ENCODE peak calls at places on chromosomes 3 and 15, in four cellular contexts. One of them, this sample, is unnamed. For H3K27me3, the result is how much of the 10 kb centered on the place peaks cover.

GRCh38 chr3:11335056-11335608 is 62.9 kb downstream of the ATG7 start:
- DNase-seq in esophagus squamous epithelium: no peak
- DNase-seq in left lung: no peak
- DNase-seq in neural progenitor cell: peak
- DNase-seq in this sample: no peak

GRCh38 chr15:90629217-90629616 is 87.9 kb upstream of the BLM start:
- DNase-seq in neural progenitor cell: no peak
- DNase-seq in esophagus squamous epithelium: no peak
- DNase-seq in left lung: no peak
- DNase-seq in this sample: no peak

GRCh38 chr3:143158549-143158988 is 39.0 kb downstream of the CHST2 start:
- DNase-seq in neural progenitor cell: no peak
- DNase-seq in left lung: no peak
- DNase-seq in esophagus squamous epithelium: no peak
- DNase-seq in this sample: no peak

GRCh38 chr3:57777774-57778173 is 21.7 kb downstream of the SLMAP start:
- DNase-seq in left lung: no peak
- DNase-seq in esophagus squamous epithelium: no peak
- DNase-seq in neural progenitor cell: no peak
- DNase-seq in this sample: no peak

GRCh38 chr15:93298901-93299300 is 209.9 kb upstream of the RGMA start:
- DNase-seq in esophagus squamous epithelium: no peak
- DNase-seq in neural progenitor cell: no peak
- DNase-seq in left lung: no peak
- DNase-seq in this sample: no peak

GRCh38 chr3:46558184-46559029 is 7.7 kb downstream of the LRRC2 start:
- DNase-seq in neural progenitor cell: peak
- DNase-seq in left lung: peak
- DNase-seq in esophagus squamous epithelium: no peak
- DNase-seq in this sample: peak

GRCh38 chr3:173778246-173778645 is 380.7 kb downstream of the NLGN1 start:
- DNase-seq in left lung: no peak
- DNase-seq in esophagus squamous epithelium: no peak
- DNase-seq in neural progenitor cell: no peak
- DNase-seq in this sample: no peak

GRCh38 chr3:156605686-156606605 is 51.0 kb upstream of the SSR3 start:
- DNase-seq in esophagus squamous epithelium: no peak
- DNase-seq in neural progenitor cell: peak
- DNase-seq in left lung: peak
- DNase-seq in this sample: peak

GRCh38 chr3:51940648-51941421 is 869 bp downstream of the RRP9 start:
- DNase-seq in left lung: no peak
- DNase-seq in neural progenitor cell: no peak
- DNase-seq in esophagus squamous epithelium: no peak
- DNase-seq in this sample: no peak

GRCh38 chr3:173732237-173732636 is 334.7 kb downstream of the NLGN1 start:
- DNase-seq in neural progenitor cell: peak
- DNase-seq in esophagus squamous epithelium: no peak
- DNase-seq in left lung: no peak
- DNase-seq in this sample: no peak

GRCh38 chr15:93028111-93028631 is 60.8 kb downstream of the RGMA start:
- DNase-seq in esophagus squamous epithelium: no peak
- DNase-seq in left lung: no peak
- DNase-seq in neural progenitor cell: no peak
- DNase-seq in this sample: no peak

GRCh38 chr3:64674591-64675076 is 13.2 kb downstream of the ADAMTS9 start:
- DNase-seq in left lung: no peak
- DNase-seq in neural progenitor cell: no peak
- DNase-seq in esophagus squamous epithelium: no peak
- DNase-seq in this sample: no peak

GRCh38 chr3:186287723-186288122 is 74.3 kb downstream of the DGKG start:
- DNase-seq in left lung: no peak
- DNase-seq in neural progenitor cell: no peak
- DNase-seq in esophagus squamous epithelium: no peak
- DNase-seq in this sample: no peak

DNA sequence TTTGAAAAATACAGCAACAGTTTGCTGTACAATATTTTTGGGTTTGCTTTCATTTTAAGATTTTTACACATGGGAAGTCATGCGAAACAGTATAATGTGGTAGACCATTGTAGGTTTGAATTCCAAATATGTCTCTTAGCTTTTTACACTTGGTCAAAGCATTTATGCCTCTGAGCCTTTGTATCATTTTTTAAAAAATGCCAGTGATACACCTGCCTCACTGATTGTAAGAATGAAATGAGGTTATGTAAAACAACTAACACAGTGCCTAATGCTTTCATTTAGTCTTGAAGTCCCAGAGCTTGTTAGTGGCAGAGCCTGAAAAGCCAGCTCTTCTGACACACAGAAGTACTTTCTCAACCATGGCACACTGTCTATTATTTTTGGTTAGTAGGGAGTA is 202.0 kb downstream of the UBE2E2 start:
- DNase-seq in neural progenitor cell: no peak
- DNase-seq in esophagus squamous epithelium: no peak
- DNase-seq in left lung: no peak
- DNase-seq in this sample: no peak
- H3K27ac ChIP-seq in neural progenitor cell: no peak
- H3K27ac ChIP-seq in esophagus squamous epithelium: no peak
- H3K27ac ChIP-seq in left lung: no peak
- H3K27ac ChIP-seq in this sample: no peak

GRCh38 chr3:169362261-169362660 is 301.3 kb downstream of the MECOM start:
- DNase-seq in neural progenitor cell: no peak
- DNase-seq in left lung: no peak
- DNase-seq in esophagus squamous epithelium: no peak
- DNase-seq in this sample: no peak

GRCh38 chr3:169365993-169366915 is 297.3 kb downstream of the MECOM start:
- DNase-seq in neural progenitor cell: no peak
- DNase-seq in esophagus squamous epithelium: no peak
- DNase-seq in left lung: peak
- DNase-seq in this sample: no peak

GRCh38 chr3:169363318-169363717 is 300.2 kb downstream of the MECOM start:
- DNase-seq in left lung: no peak
- DNase-seq in neural progenitor cell: no peak
- DNase-seq in esophagus squamous epithelium: no peak
- DNase-seq in this sample: no peak

GRCh38 chr3:169362872-169363271 is 300.6 kb downstream of the MECOM start:
- DNase-seq in esophagus squamous epithelium: no peak
- DNase-seq in left lung: no peak
- DNase-seq in neural progenitor cell: no peak
- DNase-seq in this sample: no peak

GRCh38 chr3:169367016-169367415 is 296.5 kb downstream of the MECOM start:
- DNase-seq in esophagus squamous epithelium: no peak
- DNase-seq in left lung: no peak
- DNase-seq in neural progenitor cell: no peak
- DNase-seq in this sample: no peak
- H3K27me3 ChIP-seq in esophagus squamous epithelium: under half
- H3K27me3 ChIP-seq in left lung: under half
- H3K27me3 ChIP-seq in neural progenitor cell: under half
- H3K27me3 ChIP-seq in this sample: under half

GRCh38 chr3:102132370-102132769 is 283.1 kb downstream of the NFKBIZ start:
- DNase-seq in left lung: no peak
- DNase-seq in neural progenitor cell: no peak
- DNase-seq in esophagus squamous epithelium: no peak
- DNase-seq in this sample: no peak
- H3K27ac ChIP-seq in left lung: no peak
- H3K27ac ChIP-seq in neural progenitor cell: no peak
- H3K27ac ChIP-seq in esophagus squamous epithelium: peak
- H3K27ac ChIP-seq in this sample: no peak

DNA sequence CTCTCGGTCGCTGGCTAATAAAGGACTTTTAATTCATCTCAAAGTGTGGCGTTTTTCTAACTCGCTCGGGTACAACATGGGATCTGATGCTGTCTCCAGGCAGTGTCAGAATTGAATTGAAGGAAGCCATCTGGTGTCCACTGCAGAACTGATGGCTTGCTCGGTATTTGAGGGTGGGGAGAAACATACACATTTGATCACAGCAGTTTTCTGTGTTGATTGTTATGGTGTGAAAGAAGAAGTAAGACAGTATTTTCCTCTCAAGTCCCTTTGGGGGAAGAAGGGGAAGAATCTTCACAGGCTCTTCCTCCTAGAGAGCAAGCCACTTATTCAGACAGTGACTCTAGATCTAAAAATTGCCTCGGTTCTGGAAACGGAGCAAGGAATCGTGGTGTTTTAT is 15.1 kb upstream of the MCCC1 start:
- DNase-seq in esophagus squamous epithelium: no peak
- DNase-seq in neural progenitor cell: no peak
- DNase-seq in left lung: no peak
- DNase-seq in this sample: no peak
- H3K27me3 ChIP-seq in esophagus squamous epithelium: under half
- H3K27me3 ChIP-seq in neural progenitor cell: under half
- H3K27me3 ChIP-seq in left lung: under half
- H3K27me3 ChIP-seq in this sample: under half